ENCODE peak calls at places on chromosomes 6 and 20, in five cellular contexts. P, J, F, L and S are unnamed samples.
A peak's percentile ranks its signal among the peaks of the same experiment; 100 is the strongest.

GRCh38 chr20:57649617-57650015 is 29.4 kb upstream of the ZBP1 start:
- DNase-seq in F (peak; percentile 6), J (no peak), P (no peak), L (no peak), S (no peak)

GRCh38 chr6:166397849-166398248 is 15.1 kb upstream of the MPC1 start:
- DNase-seq in F (no peak), P (no peak), J (no peak), L (no peak), S (no peak)

GRCh38 chr6:105932440-105932839 is 153.7 kb upstream of the PRDM1 start:
- DNase-seq in L (no peak), F (no peak), P (no peak), J (no peak), S (no peak)

GRCh38 chr20:24303393-24303792 is 166.0 kb upstream of the SYNDIG1 start:
- DNase-seq in L (no peak), J (no peak), F (peak; percentile 16), P (no peak), S (no peak)

GRCh38 chr6:110877569-110877968 is 3.0 kb downstream of the AMD1 start:
- DNase-seq in P (no peak), L (no peak), F (no peak), J (no peak), S (no peak)

GRCh38 chr20:7500362-7500761 is 439.9 kb downstream of the HAO1 start:
- DNase-seq in F (no peak), J (no peak), P (no peak), L (no peak), S (no peak)

GRCh38 chr20:22763257-22763906 is 179.0 kb upstream of the FOXA2 start:
- DNase-seq in F (no peak), L (no peak), J (no peak), P (peak; percentile 46), S (no peak)

GRCh38 chr6:112429226-112429625 is 82.1 kb downstream of the RFPL4B start:
- DNase-seq in P (no peak), F (peak; percentile 19), J (no peak), L (no peak), S (no peak)

GRCh38 chr6:15781333-15781732 is 118.5 kb upstream of the DTNBP1 start:
- DNase-seq in F (no peak), J (no peak), L (no peak), P (no peak), S (no peak)

GRCh38 chr6:39347201-39347600 is 24.7 kb upstream of the KCNK16 start:
- DNase-seq in F (no peak), P (no peak), L (no peak), J (no peak), S (no peak)

GRCh38 chr6:152983637-152984386 is 971 bp upstream of the FBXO5 start:
- DNase-seq in F (peak; percentile 98), J (peak; percentile 98), L (peak; percentile 83), P (peak; percentile 94), S (peak; percentile 23)

GRCh38 chr6:2792330-2792729 is 27.1 kb downstream of the WRNIP1 start:
- DNase-seq in P (no peak), J (no peak), F (no peak), L (no peak), S (no peak)

GRCh38 chr6:112831022-112831421 is 483.9 kb downstream of the RFPL4B start:
- DNase-seq in L (no peak), P (no peak), J (no peak), F (no peak), S (no peak)

GRCh38 chr6:118542184-118542952 is 5.7 kb upstream of the PLN start:
- DNase-seq in J (no peak), L (no peak), F (no peak), P (no peak), S (no peak)

GRCh38 chr6:140178550-140179334 is 804.3 kb upstream of the CITED2 start:
- DNase-seq in F (no peak), J (no peak), L (no peak), P (no peak), S (no peak)

GRCh38 chr20:62752671-62753501 is 43.4 kb upstream of the MRGBP start:
- DNase-seq in F (peak; percentile 75), J (peak; percentile 44), L (no peak), P (peak; percentile 12), S (no peak)

GRCh38 chr6:34391711-34392496 is 565 bp downstream of the NUDT3 start:
- DNase-seq in J (peak; percentile 75), F (peak; percentile 71), P (peak; percentile 62), L (no peak), S (no peak)

GRCh38 chr6:155103816-155104366 is 108.8 kb downstream of the TIAM2 start:
- DNase-seq in F (no peak), P (no peak), L (no peak), J (no peak), S (no peak)

GRCh38 chr20:60921021-60921622 is 330.9 kb upstream of the CDH4 start:
- DNase-seq in L (no peak), P (peak; percentile 52), F (peak; percentile 66), J (peak; percentile 59), S (no peak)

GRCh38 chr6:166751051-166751595 is 124.1 kb upstream of the RPS6KA2 start:
- DNase-seq in L (no peak), P (no peak), J (no peak), F (no peak), S (no peak)

GRCh38 chr6:116101790-116102189 is 1.1 kb downstream of the NT5DC1 start:
- DNase-seq in F (no peak), P (no peak), L (no peak), J (no peak), S (no peak)

GRCh38 chr6:52661551-52661950 is 9.4 kb upstream of the TMEM14A start:
- DNase-seq in J (no peak), F (no peak), P (no peak), L (no peak), S (no peak)

GRCh38 chr20:1327827-1328679 is 886 bp downstream of the SDCBP2 start:
- DNase-seq in J (no peak), L (no peak), F (peak; percentile 63), P (no peak), S (no peak)

GRCh38 chr6:89581669-89582068 is 56.9 kb downstream of the LYRM2 start:
- DNase-seq in L (no peak), F (no peak), P (no peak), J (no peak), S (no peak)

GRCh38 chr6:11188161-11188915 is 44.1 kb downstream of the NEDD9 start:
- DNase-seq in P (no peak), J (no peak), F (peak; percentile 58), L (no peak), S (no peak)

GRCh38 chr20:60080401-60080800 is 122.2 kb downstream of the CDH26 start:
- DNase-seq in F (no peak), L (no peak), J (no peak), P (no peak), S (no peak)

GRCh38 chr6:105270511-105270910 is 90.7 kb upstream of the POPDC3 start:
- DNase-seq in P (no peak), F (no peak), J (no peak), L (no peak), S (no peak)

GRCh38 chr6:149043476-149044130 is 273.9 kb upstream of the TAB2 start:
- DNase-seq in L (no peak), F (peak; percentile 37), J (no peak), P (no peak), S (no peak)

GRCh38 chr6:7047966-7048365 is 59.8 kb upstream of the RREB1 start:
- DNase-seq in J (no peak), P (no peak), F (peak; percentile 33), L (no peak), S (no peak)

DNA sequence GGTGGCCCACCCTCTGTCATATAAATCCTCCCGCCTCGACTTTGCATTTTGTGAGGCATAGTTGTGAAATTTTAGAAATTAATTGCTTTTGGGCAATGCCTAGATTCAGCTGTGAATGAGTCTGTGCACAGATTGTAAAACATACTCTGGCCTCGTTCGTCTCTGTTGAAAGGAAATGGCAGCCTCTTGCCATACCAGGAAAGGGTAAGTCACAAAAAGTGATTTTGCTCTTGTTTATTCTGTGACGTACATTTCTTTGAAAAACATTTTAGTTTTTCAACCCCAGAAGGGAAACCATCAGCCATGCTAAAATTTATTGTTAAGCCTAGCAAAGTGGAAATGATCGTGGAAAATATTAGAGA is 15.3 kb upstream of the EXOC2 start:
- DNase-seq in F (no peak), L (no peak), P (no peak), J (no peak), S (no peak)
- H3K4me1 ChIP-seq in F (peaks cover 9% of the 10 kb centered on the region), L (peaks cover 11% of the 10 kb centered on the region), P (peaks cover 23% of the 10 kb centered on the region), J (peaks cover 7% of the 10 kb centered on the region), S (peaks cover 7% of the 10 kb centered on the region)

GRCh38 chr6:109472132-109472995 is 10.7 kb downstream of the ZBTB24 start:
- DNase-seq in L (no peak), F (no peak), P (no peak), J (no peak), S (no peak)

GRCh38 chr6:109475625-109476024 is 7.4 kb downstream of the ZBTB24 start:
- DNase-seq in P (no peak), L (no peak), F (no peak), J (no peak), S (no peak)

GRCh38 chr6:109474995-109475394 is 8.0 kb downstream of the ZBTB24 start:
- DNase-seq in P (no peak), J (no peak), F (no peak), L (no peak), S (no peak)

GRCh38 chr6:109471105-109471810 is 11.8 kb downstream of the ZBTB24 start:
- DNase-seq in F (no peak), P (no peak), L (no peak), J (no peak), S (no peak)

GRCh38 chr6:109473120-109473519 is 9.9 kb downstream of the ZBTB24 start:
- DNase-seq in F (no peak), L (no peak), P (no peak), J (no peak), S (no peak)
- H3K36me3 ChIP-seq in F (no peaks in the 10 kb centered on the region), L (peaks cover 47% of the 10 kb centered on the region), P (peaks cover 78% of the 10 kb centered on the region), J (peaks cover 9% of the 10 kb centered on the region), S (peaks cover 98% of the 10 kb centered on the region)

DNA sequence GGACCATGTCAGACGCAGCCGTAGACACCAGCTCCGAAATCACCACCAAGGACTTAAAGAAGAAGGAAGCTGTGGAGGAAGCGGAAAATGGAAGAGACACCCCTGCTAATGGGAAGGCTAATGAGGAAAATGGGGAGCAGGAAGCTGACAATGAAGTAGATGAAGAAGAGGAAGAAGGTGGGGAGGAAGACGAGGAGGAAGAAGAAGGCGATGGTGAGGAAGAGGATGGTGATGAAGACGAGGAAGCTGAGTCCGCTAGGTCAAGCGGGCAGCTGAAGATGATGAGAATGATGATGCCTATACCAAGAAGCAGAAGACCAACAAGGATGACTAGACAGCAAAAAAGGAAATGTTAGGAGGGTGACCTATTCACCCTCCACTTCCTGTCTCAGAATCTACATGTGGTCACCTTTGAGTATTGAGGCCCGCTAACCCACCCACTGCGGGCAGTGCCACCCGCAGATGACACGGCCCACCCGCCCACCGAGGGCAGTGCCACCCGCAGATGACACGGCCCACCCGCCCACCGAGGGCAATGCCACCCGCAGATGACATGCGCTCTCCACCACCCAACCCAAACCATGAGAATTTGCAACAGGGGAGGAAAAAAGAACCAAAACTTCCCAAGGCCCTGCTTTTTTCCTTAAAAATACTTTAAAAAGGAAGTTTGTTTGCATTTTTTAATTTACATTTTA is 43.3 kb downstream of the MGME1 start:
- DNase-seq in L (no peak), J (no peak), P (no peak), F (no peak), S (no peak)
- H3K9me3 ChIP-seq in L (no peaks in the 10 kb centered on the region), J (no peaks in the 10 kb centered on the region), P (no peaks in the 10 kb centered on the region), F (no peaks in the 10 kb centered on the region), S (no peaks in the 10 kb centered on the region)

GRCh38 chr6:169678342-169678741 is 23.5 kb downstream of the WDR27 start:
- DNase-seq in P (no peak), L (no peak), F (no peak), J (no peak), S (no peak)
- H3K4me1 ChIP-seq in P (peaks cover 8% of the 10 kb centered on the region), L (no peaks in the 10 kb centered on the region), F (peaks cover 9% of the 10 kb centered on the region), J (no peaks in the 10 kb centered on the region), S (no peaks in the 10 kb centered on the region)